ENCODE peak calls at places on chromosomes 16 and 17, in ten cellular contexts. J is hepatocyte; H is spleen; A is OCI-LY7; S is epithelial cell of esophagus; D is AG10803; O is fibroblast of mammary gland; Q is CD8-positive, alpha-beta T cell; N is RWPE2; P is fibroblast of pulmonary artery. X is an unnamed sample.

GRCh38 chr17:63431939-63432804 is 13.9 kb downstream of the CYB561 start:
- DNase-seq in J (peak), H (peak), A (no peak), S (no peak), D (no peak), O (peak), Q (no peak), N (no peak), P (peak), X (peak)

GRCh38 chr17:55903028-55903690 is 152.3 kb downstream of the PCTP start:
- DNase-seq in J (no peak), H (no peak), A (no peak), S (no peak), D (no peak), O (peak), Q (no peak), N (no peak), P (no peak), X (no peak)

GRCh38 chr17:45357364-45357997 is 40.7 kb upstream of the MAP3K14 start:
- DNase-seq in J (no peak), H (no peak), A (no peak), S (no peak), D (no peak), O (no peak), Q (no peak), N (no peak), P (no peak), X (no peak)

GRCh38 chr16:83802135-83802534 is 5.6 kb upstream of the HSBP1 start:
- DNase-seq in J (peak), H (no peak), A (no peak), S (peak), D (peak), O (peak), Q (no peak), N (no peak), P (peak), X (no peak)

GRCh38 chr16:74813109-74813641 is 38.6 kb upstream of the FA2H start:
- DNase-seq in J (peak), H (peak), A (peak), S (peak), D (peak), O (peak), Q (peak), N (peak), P (peak), X (peak)

GRCh38 chr16:67967183-67967955 is 1.1 kb downstream of the SLC12A4 start:
- DNase-seq in J (no peak), H (peak), A (peak), S (peak), D (peak), O (peak), Q (peak), N (no peak), P (no peak), X (no peak)

GRCh38 chr16:15502041-15502725 is 67.8 kb downstream of the BMERB1 start:
- DNase-seq in J (peak), H (no peak), A (no peak), S (peak), D (peak), O (peak), Q (no peak), N (no peak), P (peak), X (no peak)

GRCh38 chr16:30052671-30053372 is 12.7 kb upstream of the ALDOA start:
- DNase-seq in J (peak), H (peak), A (peak), S (peak), D (peak), O (peak), Q (peak), N (peak), P (peak), X (peak)

GRCh38 chr17:75689441-75689873 is 22.3 kb downstream of the SAP30BP start:
- DNase-seq in J (no peak), H (peak), A (peak), S (peak), D (no peak), O (no peak), Q (peak), N (peak), P (no peak), X (no peak)

GRCh38 chr16:27994686-27995085 is 68.8 kb downstream of the GSG1L start:
- DNase-seq in J (no peak), H (peak), A (no peak), S (no peak), D (no peak), O (no peak), Q (no peak), N (no peak), P (no peak), X (no peak)

GRCh38 chr17:71553381-71553780 is 567.4 kb upstream of the SOX9 start:
- DNase-seq in J (no peak), H (no peak), A (no peak), S (no peak), D (no peak), O (no peak), Q (no peak), N (no peak), P (no peak), X (no peak)

GRCh38 chr16:19410435-19411153 is 7.1 kb upstream of the TMC5 start:
- DNase-seq in J (peak), H (peak), A (no peak), S (no peak), D (no peak), O (no peak), Q (no peak), N (no peak), P (no peak), X (peak)

GRCh38 chr16:964696-965395 is 5.9 kb downstream of the LMF1 start:
- DNase-seq in J (no peak), H (peak), A (no peak), S (peak), D (no peak), O (no peak), Q (peak), N (no peak), P (no peak), X (peak)

GRCh38 chr17:68623811-68624210 is 22.6 kb upstream of the FAM20A start:
- DNase-seq in J (no peak), H (no peak), A (no peak), S (no peak), D (peak), O (no peak), Q (no peak), N (no peak), P (no peak), X (no peak)

GRCh38 chr17:78387982-78388941 is 9.8 kb downstream of the PGS1 start:
- DNase-seq in J (no peak), H (no peak), A (peak), S (no peak), D (no peak), O (no peak), Q (no peak), N (no peak), P (peak), X (no peak)

GRCh38 chr17:45284176-45285140 is 22.6 kb upstream of the SPATA32 start:
- DNase-seq in J (no peak), H (no peak), A (peak), S (peak), D (no peak), O (no peak), Q (peak), N (no peak), P (no peak), X (no peak)

GRCh38 chr16:57271063-57271345 is 13.5 kb downstream of the PLLP start:
- DNase-seq in J (no peak), H (no peak), A (no peak), S (no peak), D (no peak), O (no peak), Q (no peak), N (no peak), P (no peak), X (no peak)

DNA sequence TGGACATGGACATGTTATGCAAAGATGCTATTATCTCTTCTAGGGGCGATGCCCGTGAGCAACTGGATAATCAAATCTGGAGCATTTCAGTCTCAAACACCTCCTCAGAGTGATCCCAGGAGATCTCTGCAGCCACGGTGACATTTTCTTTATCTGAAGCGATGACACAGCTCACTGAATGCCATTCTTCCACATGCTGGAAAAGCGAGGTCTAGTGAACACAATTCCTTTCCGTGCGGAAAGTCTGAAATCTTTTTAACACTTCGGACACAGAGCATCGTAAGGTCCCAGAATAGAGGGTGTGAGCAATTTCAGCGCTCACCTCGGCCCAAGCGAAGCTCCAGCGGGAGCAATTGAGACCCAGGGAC is 531 bp upstream of the HASPIN start:
- DNase-seq in J (no peak), H (no peak), A (peak), S (no peak), D (no peak), O (no peak), Q (no peak), N (no peak), P (no peak), X (no peak)
- TF ChIP-seq CTCF in J (no peak), H (no peak), A (peak), S (no peak), D (no peak), O (no peak), Q (no peak), N (no peak), P (no peak), X (no peak)

DNA sequence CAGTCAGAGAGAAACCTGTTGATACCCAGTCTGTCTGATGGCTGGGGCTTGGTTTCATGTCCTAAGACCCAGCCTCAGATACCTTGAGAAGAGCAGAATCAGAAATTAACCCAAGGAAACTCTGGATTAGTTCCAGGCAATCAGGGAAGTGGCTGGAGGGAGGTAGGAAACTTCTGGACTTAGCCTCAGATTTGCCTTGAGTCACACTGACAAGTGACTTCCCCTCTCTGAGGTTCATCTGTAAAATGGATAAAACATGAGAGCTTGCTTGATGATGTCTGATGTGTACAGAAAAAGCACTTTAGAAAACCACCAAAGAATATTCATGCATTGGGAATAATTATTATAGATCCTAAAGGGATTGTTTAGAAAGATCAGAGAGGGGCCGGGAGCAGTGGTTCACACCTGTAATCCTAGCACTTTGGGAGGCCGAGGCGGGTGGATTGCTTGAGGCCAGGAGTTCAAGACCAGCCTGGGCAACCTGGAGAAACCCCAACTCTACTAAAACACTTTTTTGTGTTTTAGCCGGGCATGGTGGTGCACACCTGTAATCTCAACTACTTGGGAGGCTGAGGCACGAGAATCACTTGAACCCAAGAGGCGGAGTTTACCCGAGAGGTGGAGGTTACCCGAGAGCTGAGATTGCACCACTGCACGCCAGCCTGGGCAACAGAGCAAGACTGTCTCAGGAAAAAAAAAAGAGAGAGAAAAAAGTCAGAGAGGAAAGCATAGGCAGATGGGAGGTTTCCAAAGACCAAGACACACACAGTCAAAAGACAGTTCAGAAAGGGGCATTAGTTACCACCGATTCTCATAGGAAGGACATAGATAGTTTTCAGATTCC is 3.8 kb downstream of the CIITA start:
- DNase-seq in J (no peak), H (no peak), A (no peak), S (no peak), D (no peak), O (no peak), Q (no peak), N (no peak), P (no peak), X (no peak)
- H3K4me3 ChIP-seq in J (no peak), H (peak), A (peak), S (no peak), D (no peak), O (no peak), Q (no peak), N (no peak), P (no peak), X (no peak)

GRCh38 chr16:85288341-85288868 is 176.1 kb upstream of the CIBAR2 start:
- DNase-seq in J (no peak), H (no peak), A (no peak), S (no peak), D (no peak), O (no peak), Q (no peak), N (no peak), P (no peak), X (no peak)

GRCh38 chr16:85286066-85286712 is 173.9 kb upstream of the CIBAR2 start:
- DNase-seq in J (no peak), H (no peak), A (no peak), S (peak), D (peak), O (peak), Q (no peak), N (no peak), P (peak), X (peak)

GRCh38 chr16:85285681-85286065 is 173.4 kb upstream of the CIBAR2 start:
- DNase-seq in J (no peak), H (no peak), A (no peak), S (no peak), D (peak), O (peak), Q (no peak), N (no peak), P (no peak), X (no peak)

GRCh38 chr16:85288869-85289660 is 176.8 kb upstream of the CIBAR2 start:
- DNase-seq in J (no peak), H (no peak), A (no peak), S (no peak), D (no peak), O (no peak), Q (no peak), N (no peak), P (no peak), X (no peak)

DNA sequence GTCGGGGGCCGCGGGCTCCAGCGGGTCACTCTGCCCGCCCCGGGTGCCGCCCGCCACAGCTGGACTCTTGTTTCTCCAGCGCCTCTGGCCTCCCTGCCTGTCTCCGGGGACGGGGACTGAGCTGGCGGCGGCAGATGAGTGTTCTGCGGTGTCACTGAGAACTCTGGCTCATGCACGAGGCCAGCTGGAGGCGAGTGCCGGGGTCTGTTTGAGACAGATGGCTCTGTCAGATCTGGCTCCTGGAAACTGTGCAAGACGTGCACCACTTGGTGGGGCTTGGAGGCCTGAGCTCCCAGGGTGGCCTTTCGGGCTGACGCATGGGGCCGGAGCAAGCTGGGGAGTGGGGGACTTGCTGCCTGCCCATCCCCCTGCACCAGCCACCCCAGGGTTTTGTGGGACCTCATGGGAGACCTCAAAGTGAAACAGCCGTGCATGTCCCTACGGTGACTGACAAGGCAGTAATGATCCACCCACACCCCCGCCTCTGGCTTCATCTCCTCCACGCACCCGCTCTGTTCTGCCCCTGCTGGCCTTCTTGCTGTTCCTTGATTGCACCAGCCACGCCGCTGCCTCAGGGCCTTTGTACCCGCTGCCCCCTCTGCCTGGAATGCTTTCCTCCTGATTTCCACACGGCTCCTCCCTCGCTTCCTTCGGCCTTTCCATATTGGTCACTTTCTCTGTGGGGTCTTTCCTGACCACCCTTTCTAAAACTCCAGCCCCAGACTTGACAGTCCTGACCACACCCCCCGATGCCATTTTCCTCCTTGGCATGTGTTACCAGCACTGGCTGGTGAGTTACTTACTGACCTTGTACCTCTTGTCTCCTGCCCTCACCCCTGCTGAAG is 174.9 kb upstream of the CIBAR2 start:
- DNase-seq in J (no peak), H (no peak), A (no peak), S (no peak), D (peak), O (peak), Q (no peak), N (no peak), P (peak), X (no peak)
- TF ChIP-seq CTCF in J (no peak), H (no peak), A (no peak), S (no peak), D (peak), O (peak), Q (no peak), N (no peak), P (no peak), X (no peak)

DNA sequence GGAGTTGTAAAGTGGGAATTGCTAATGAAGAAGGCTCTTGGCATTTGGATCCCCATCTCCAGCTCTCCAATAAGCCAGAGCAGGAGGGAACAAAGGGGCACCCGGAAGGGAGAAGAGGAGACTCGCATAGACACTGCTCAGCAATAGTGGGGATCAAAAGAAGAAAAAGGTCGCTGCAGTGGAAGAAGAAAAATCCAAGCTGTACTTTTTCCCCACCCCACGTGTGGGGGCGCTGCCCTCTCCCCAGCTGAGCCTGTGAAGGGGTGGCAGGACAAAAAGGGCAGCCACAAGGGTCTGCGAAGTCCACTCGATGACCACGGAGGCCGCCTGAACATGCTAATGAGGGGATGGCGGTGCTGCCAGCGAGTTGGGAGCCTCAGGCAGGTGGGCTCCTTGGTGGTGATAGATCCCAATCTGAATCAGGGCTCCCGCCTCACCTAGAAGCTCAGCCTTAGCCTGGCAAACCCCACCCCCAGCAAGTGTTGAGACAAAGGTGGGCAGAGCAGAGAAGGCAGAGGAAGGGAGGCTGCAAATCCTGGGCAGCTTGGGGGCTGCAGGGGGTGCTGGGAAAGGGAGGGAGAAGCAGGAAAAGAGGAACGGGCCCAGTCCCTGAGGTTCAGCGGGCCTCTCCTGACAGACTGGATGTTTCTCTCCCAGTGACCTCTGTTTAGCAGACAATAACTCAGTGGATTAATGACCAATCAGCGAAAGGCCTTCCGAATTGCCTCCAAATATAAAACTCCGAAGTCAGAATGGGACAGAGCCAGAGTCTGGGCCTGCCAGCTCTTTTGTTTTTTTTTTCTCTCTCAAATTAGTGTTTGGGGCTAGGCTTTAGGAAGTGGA is 14.9 kb upstream of the HOXB2 start:
- DNase-seq in J (no peak), H (no peak), A (no peak), S (no peak), D (no peak), O (no peak), Q (no peak), N (no peak), P (no peak), X (no peak)
- H3K4me3 ChIP-seq in J (no peak), H (no peak), A (no peak), S (no peak), D (no peak), O (no peak), Q (no peak), N (no peak), P (no peak), X (no peak)